ENCODE peak calls at places on chromosome 3, in ten cellular contexts. A, Y, T, S, R, W, K, M, N and H are unnamed samples.

GRCh38 chr3:157594413-157594812 is 91.2 kb upstream of the VEPH1 start:
- DNase-seq in A (peak), Y (no peak), T (no peak), S (no peak), R (no peak), W (no peak), K (no peak), M (no peak), N (no peak), H (no peak)

GRCh38 chr3:129942296-129942695 is 32.2 kb upstream of the TRH start:
- DNase-seq in A (peak), Y (peak), T (peak), S (peak), R (peak), W (no peak), K (peak), M (peak), N (peak), H (peak)

GRCh38 chr3:160400631-160401150 is 1.2 kb downstream of the SMC4 start:
- DNase-seq in A (peak), Y (no peak), T (no peak), S (no peak), R (no peak), W (no peak), K (peak), M (peak), N (peak), H (no peak)

GRCh38 chr3:42036483-42036823 is 54.7 kb upstream of the TRAK1 start:
- DNase-seq in A (no peak), Y (peak), T (no peak), S (peak), R (no peak), W (no peak), K (no peak), M (no peak), N (peak), H (no peak)

GRCh38 chr3:9211155-9211950 is 38.1 kb downstream of the SRGAP3 start:
- DNase-seq in A (no peak), Y (peak), T (no peak), S (peak), R (no peak), W (no peak), K (no peak), M (no peak), N (peak), H (no peak)

GRCh38 chr3:51684971-51685751 is 14.1 kb downstream of the TEX264 start:
- DNase-seq in A (no peak), Y (no peak), T (no peak), S (no peak), R (no peak), W (no peak), K (no peak), M (no peak), N (no peak), H (no peak)

GRCh38 chr3:195084746-195085145 is 186.2 kb downstream of the XXYLT1 start:
- DNase-seq in A (no peak), Y (no peak), T (no peak), S (no peak), R (no peak), W (no peak), K (no peak), M (no peak), N (no peak), H (no peak)

GRCh38 chr3:48926425-48927392 is 8.1 kb downstream of the ARIH2 start:
- DNase-seq in A (no peak), Y (no peak), T (no peak), S (peak), R (no peak), W (no peak), K (no peak), M (no peak), N (no peak), H (no peak)

GRCh38 chr3:178129109-178129508 is 407.1 kb upstream of the KCNMB2 start:
- DNase-seq in A (no peak), Y (no peak), T (no peak), S (peak), R (no peak), W (no peak), K (no peak), M (no peak), N (no peak), H (no peak)

GRCh38 chr3:189771842-189772494 is 140.8 kb downstream of the TP63 start:
- DNase-seq in A (no peak), Y (no peak), T (no peak), S (no peak), R (no peak), W (no peak), K (no peak), M (no peak), N (no peak), H (no peak)

GRCh38 chr3:177633671-177634207 is 436.5 kb upstream of the TBL1XR1 start:
- DNase-seq in A (no peak), Y (peak), T (no peak), S (peak), R (no peak), W (no peak), K (no peak), M (no peak), N (no peak), H (no peak)

GRCh38 chr3:16864610-16865313 is 20.0 kb upstream of the PLCL2 start:
- DNase-seq in A (no peak), Y (peak), T (no peak), S (peak), R (no peak), W (no peak), K (no peak), M (no peak), N (no peak), H (no peak)

GRCh38 chr3:16868513-16868912 is 16.2 kb upstream of the PLCL2 start:
- DNase-seq in A (no peak), Y (no peak), T (no peak), S (no peak), R (no peak), W (no peak), K (no peak), M (no peak), N (no peak), H (no peak)

GRCh38 chr3:143427626-143428025 is 308.1 kb downstream of the CHST2 start:
- DNase-seq in A (no peak), Y (no peak), T (no peak), S (no peak), R (no peak), W (no peak), K (no peak), M (no peak), N (no peak), H (no peak)

GRCh38 chr3:30760040-30760439 is 134.4 kb downstream of the GADL1 start:
- DNase-seq in A (no peak), Y (no peak), T (no peak), S (peak), R (no peak), W (no peak), K (no peak), M (no peak), N (no peak), H (no peak)

GRCh38 chr3:136989781-136990524 is 32.2 kb downstream of the IL20RB start:
- DNase-seq in A (no peak), Y (no peak), T (no peak), S (no peak), R (no peak), W (no peak), K (no peak), M (no peak), N (no peak), H (no peak)

GRCh38 chr3:171453175-171453868 is 6.9 kb downstream of the TNIK start:
- DNase-seq in A (peak), Y (no peak), T (no peak), S (no peak), R (no peak), W (no peak), K (peak), M (no peak), N (no peak), H (no peak)

GRCh38 chr3:25542571-25543039 is 114.5 kb downstream of the RARB start:
- DNase-seq in A (no peak), Y (no peak), T (no peak), S (peak), R (no peak), W (no peak), K (no peak), M (no peak), N (no peak), H (no peak)

GRCh38 chr3:97359958-97360357 is 404.6 kb upstream of the ARL6 start:
- DNase-seq in A (no peak), Y (no peak), T (no peak), S (no peak), R (no peak), W (no peak), K (no peak), M (no peak), N (no peak), H (no peak)

GRCh38 chr3:117526485-117527079 is 817.0 kb downstream of the TUSC7 start:
- DNase-seq in A (peak), Y (peak), T (no peak), S (peak), R (peak), W (no peak), K (peak), M (no peak), N (no peak), H (peak)

GRCh38 chr3:105806361-105806760 is 62.5 kb downstream of the CBLB start:
- DNase-seq in A (no peak), Y (peak), T (no peak), S (peak), R (no peak), W (no peak), K (no peak), M (no peak), N (no peak), H (no peak)

GRCh38 chr3:64686446-64686908 is 1.3 kb downstream of the ADAMTS9 start:
- DNase-seq in A (no peak), Y (no peak), T (peak), S (peak), R (no peak), W (no peak), K (peak), M (peak), N (peak), H (no peak)

GRCh38 chr3:98732239-98733054 is 30.7 kb upstream of the ST3GAL6 start:
- DNase-seq in A (peak), Y (peak), T (peak), S (no peak), R (peak), W (no peak), K (peak), M (peak), N (peak), H (no peak)

GRCh38 chr3:87900061-87900460 is 158.7 kb downstream of the CGGBP1 start:
- DNase-seq in A (no peak), Y (no peak), T (no peak), S (no peak), R (no peak), W (no peak), K (no peak), M (no peak), N (peak), H (no peak)

GRCh38 chr3:16881896-16882645 is 2.7 kb upstream of the PLCL2 start:
- DNase-seq in A (no peak), Y (no peak), T (no peak), S (peak), R (no peak), W (no peak), K (no peak), M (no peak), N (no peak), H (no peak)

GRCh38 chr3:98778383-98778782 is 15.2 kb downstream of the ST3GAL6 start:
- DNase-seq in A (no peak), Y (peak), T (no peak), S (no peak), R (no peak), W (no peak), K (no peak), M (no peak), N (no peak), H (no peak)

GRCh38 chr3:143276592-143276991 is 157.0 kb downstream of the CHST2 start:
- DNase-seq in A (no peak), Y (no peak), T (no peak), S (no peak), R (no peak), W (no peak), K (no peak), M (no peak), N (no peak), H (no peak)

GRCh38 chr3:129313983-129314756 is 35.5 kb downstream of the HMCES start:
- DNase-seq in A (peak), Y (peak), T (no peak), S (peak), R (peak), W (no peak), K (peak), M (no peak), N (peak), H (peak)

GRCh38 chr3:119019767-119020518 is 14.7 kb downstream of the IGSF11 start:
- DNase-seq in A (no peak), Y (no peak), T (no peak), S (no peak), R (no peak), W (no peak), K (no peak), M (no peak), N (no peak), H (no peak)

GRCh38 chr3:188052229-188052965 is 101.6 kb upstream of the LPP start:
- DNase-seq in A (peak), Y (peak), T (peak), S (no peak), R (peak), W (peak), K (no peak), M (peak), N (no peak), H (no peak)

GRCh38 chr3:171458056-171458856 is 1.9 kb downstream of the TNIK start:
- DNase-seq in A (peak), Y (no peak), T (no peak), S (no peak), R (no peak), W (no peak), K (no peak), M (no peak), N (no peak), H (no peak)

GRCh38 chr3:75136100-75136897 is 521.8 kb upstream of the CNTN3 start:
- DNase-seq in A (no peak), Y (no peak), T (peak), S (no peak), R (no peak), W (no peak), K (no peak), M (no peak), N (no peak), H (no peak)

GRCh38 chr3:120404876-120405275 is 45.9 kb downstream of the FSTL1 start:
- DNase-seq in A (no peak), Y (no peak), T (no peak), S (no peak), R (no peak), W (no peak), K (no peak), M (no peak), N (no peak), H (no peak)

GRCh38 chr3:42601898-42602581 is 1.6 kb downstream of the NKTR start:
- DNase-seq in A (no peak), Y (no peak), T (no peak), S (no peak), R (no peak), W (no peak), K (no peak), M (no peak), N (no peak), H (no peak)

GRCh38 chr3:52831500-52832301 is 1.2 kb upstream of the ITIH4 start:
- DNase-seq in A (no peak), Y (peak), T (no peak), S (peak), R (peak), W (peak), K (peak), M (no peak), N (peak), H (peak)

GRCh38 chr3:30282052-30282708 is 324.2 kb upstream of the TGFBR2 start:
- DNase-seq in A (peak), Y (peak), T (no peak), S (peak), R (no peak), W (peak), K (no peak), M (no peak), N (no peak), H (no peak)

GRCh38 chr3:84109911-84110310 is 848.9 kb upstream of the CADM2 start:
- DNase-seq in A (no peak), Y (peak), T (no peak), S (no peak), R (no peak), W (no peak), K (no peak), M (no peak), N (no peak), H (no peak)

GRCh38 chr3:52455283-52456168 is at the start of gene NISCH:
- DNase-seq in A (peak), Y (peak), T (peak), S (peak), R (peak), W (peak), K (peak), M (peak), N (peak), H (peak)

GRCh38 chr3:53232641-53233377 is 23.0 kb downstream of the TKT start:
- DNase-seq in A (peak), Y (no peak), T (no peak), S (no peak), R (no peak), W (no peak), K (no peak), M (no peak), N (peak), H (no peak)

GRCh38 chr3:42114130-42114529 is 23.0 kb downstream of the TRAK1 start:
- DNase-seq in A (no peak), Y (no peak), T (no peak), S (no peak), R (no peak), W (no peak), K (no peak), M (no peak), N (no peak), H (no peak)

GRCh38 chr3:153897842-153898241 is 223.3 kb upstream of the ARHGEF26 start:
- DNase-seq in A (no peak), Y (no peak), T (no peak), S (no peak), R (no peak), W (no peak), K (no peak), M (no peak), N (no peak), H (no peak)

GRCh38 chr3:153901991-153902390 is 219.2 kb upstream of the ARHGEF26 start:
- DNase-seq in A (no peak), Y (peak), T (no peak), S (peak), R (no peak), W (no peak), K (no peak), M (no peak), N (no peak), H (no peak)

GRCh38 chr3:153901152-153901551 is 220.0 kb upstream of the ARHGEF26 start:
- DNase-seq in A (no peak), Y (no peak), T (no peak), S (peak), R (no peak), W (no peak), K (no peak), M (no peak), N (no peak), H (no peak)

GRCh38 chr3:153906366-153906765 is 214.8 kb upstream of the ARHGEF26 start:
- DNase-seq in A (no peak), Y (no peak), T (no peak), S (no peak), R (no peak), W (no peak), K (no peak), M (no peak), N (no peak), H (no peak)

GRCh38 chr3:153903430-153903829 is 217.8 kb upstream of the ARHGEF26 start:
- DNase-seq in A (peak), Y (no peak), T (no peak), S (no peak), R (no peak), W (no peak), K (no peak), M (no peak), N (no peak), H (no peak)
- TF ChIP-seq CTCF in A (peak), Y (no peak), T (no peak), S (no peak), R (no peak), W (no peak), K (peak), M (no peak), N (no peak), H (no peak)

GRCh38 chr3:18344306-18345014 is 80.7 kb downstream of the SATB1 start:
- DNase-seq in A (peak), Y (no peak), T (no peak), S (no peak), R (no peak), W (no peak), K (no peak), M (no peak), N (no peak), H (no peak)
- TF ChIP-seq CTCF in A (no peak), Y (no peak), T (no peak), S (no peak), R (no peak), W (no peak), K (no peak), M (no peak), N (no peak), H (no peak)

GRCh38 chr3:149151843-149152242 is 22.4 kb downstream of the HPS3 start:
- DNase-seq in A (no peak), Y (peak), T (no peak), S (peak), R (no peak), W (no peak), K (no peak), M (no peak), N (peak), H (no peak)
- TF ChIP-seq CTCF in A (no peak), Y (no peak), T (no peak), S (no peak), R (no peak), W (no peak), K (no peak), M (no peak), N (no peak), H (no peak)

DNA sequence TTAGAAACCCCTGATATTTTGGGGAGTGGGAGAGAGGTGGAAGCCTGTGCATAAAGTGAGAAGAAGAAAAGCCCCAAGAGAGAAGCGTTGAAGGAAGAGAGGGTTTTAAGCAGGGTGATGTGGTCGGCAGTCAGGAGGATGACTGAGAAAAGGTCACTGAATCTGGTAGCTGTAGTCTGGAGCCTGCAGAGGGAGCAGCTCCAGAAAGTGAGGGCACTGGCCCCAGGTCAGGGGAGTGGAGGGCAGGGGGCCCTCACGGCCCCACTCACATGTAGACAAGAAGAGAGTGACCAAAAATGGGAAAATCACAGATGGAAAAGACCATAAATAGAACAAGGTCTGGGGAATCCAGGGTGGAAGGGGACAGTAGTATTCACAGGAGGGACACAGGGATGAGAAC is 105.5 kb downstream of the RYK start:
- DNase-seq in A (peak), Y (no peak), T (no peak), S (no peak), R (no peak), W (no peak), K (no peak), M (no peak), N (no peak), H (no peak)
- TF ChIP-seq CTCF in A (peak), Y (no peak), T (no peak), S (no peak), R (no peak), W (no peak), K (no peak), M (no peak), N (no peak), H (no peak)

DNA sequence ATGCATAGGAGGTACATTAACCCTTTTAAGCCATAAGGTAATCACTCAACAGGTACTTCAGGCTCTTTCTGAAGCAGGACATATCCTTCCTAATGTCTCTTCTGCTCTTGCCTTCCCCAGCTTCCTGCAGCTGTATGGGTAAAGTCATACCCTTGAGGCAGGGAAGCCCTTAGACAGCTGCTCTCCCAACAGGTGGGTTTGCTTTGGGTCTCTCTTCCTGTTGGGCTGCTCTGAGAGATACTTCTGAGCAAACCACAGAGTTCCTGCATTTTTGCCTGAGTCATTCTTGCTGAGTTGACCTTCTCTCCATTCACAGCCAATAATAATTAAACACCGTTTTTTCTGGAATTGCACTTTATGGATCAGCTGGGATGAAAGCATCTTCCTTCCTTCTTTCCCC is 2.0 kb upstream of the TRAT1 start:
- DNase-seq in A (no peak), Y (no peak), T (no peak), S (no peak), R (no peak), W (no peak), K (no peak), M (no peak), N (no peak), H (no peak)
- TF ChIP-seq CTCF in A (no peak), Y (no peak), T (no peak), S (no peak), R (no peak), W (no peak), K (no peak), M (no peak), N (no peak), H (no peak)